ENCODE peak calls at places on chromosomes 2 and 18, in four cellular contexts. M is WERI-Rb-1, A is AG04450, V is body of pancreas. Y is an unnamed sample.

GRCh38 chr2:134310450-134311079 is 56.7 kb downstream of the MGAT5 start:
- DNase-seq in M (no peak), A (no peak), V (peak), Y (no peak)

GRCh38 chr2:9690252-9690651 is 59.5 kb upstream of the YWHAQ start:
- DNase-seq in M (peak), A (peak), V (peak), Y (no peak)

GRCh38 chr2:200054681-200055468 is 99.5 kb downstream of the MAIP1 start:
- DNase-seq in M (peak), A (no peak), V (no peak), Y (no peak)

GRCh38 chr2:223203971-223204370 is 152.0 kb downstream of the KCNE4 start:
- DNase-seq in M (no peak), A (no peak), V (no peak), Y (no peak)

GRCh38 chr2:68463287-68463877 is 3.7 kb downstream of the FBXO48 start:
- DNase-seq in M (no peak), A (peak), V (no peak), Y (peak)

GRCh38 chr2:169361706-169362345 is 508 bp downstream of the LRP2 start:
- DNase-seq in M (peak), A (no peak), V (no peak), Y (no peak)

GRCh38 chr2:163553601-163554000 is 182.2 kb downstream of the FIGN start:
- DNase-seq in M (no peak), A (no peak), V (no peak), Y (no peak)

GRCh38 chr2:69306612-69306896 is 80.5 kb downstream of the GFPT1 start:
- DNase-seq in M (no peak), A (no peak), V (no peak), Y (no peak)

GRCh38 chr2:113677327-113677726 is 50.3 kb downstream of the RABL2A start:
- DNase-seq in M (no peak), A (no peak), V (no peak), Y (no peak)

GRCh38 chr2:96412307-96413066 is 76.9 kb downstream of the NCAPH start:
- DNase-seq in M (no peak), A (no peak), V (no peak), Y (no peak)

GRCh38 chr2:58428286-58428552 is 187.1 kb upstream of the FANCL start:
- DNase-seq in M (peak), A (no peak), V (no peak), Y (no peak)

GRCh38 chr2:207090389-207090788 is 75.4 kb downstream of the KLF7 start:
- DNase-seq in M (no peak), A (no peak), V (no peak), Y (no peak)

GRCh38 chr18:51072586-51073303 is 42.7 kb downstream of the SMAD4 start:
- DNase-seq in M (no peak), A (no peak), V (no peak), Y (no peak)

GRCh38 chr18:79495591-79496071 is 99.9 kb downstream of the NFATC1 start:
- DNase-seq in M (no peak), A (no peak), V (no peak), Y (no peak)

GRCh38 chr2:131152065-131152464 is 46.9 kb downstream of the PLEKHB2 start:
- DNase-seq in M (no peak), A (no peak), V (no peak), Y (no peak)

GRCh38 chr18:7116001-7116831 is 1.4 kb downstream of the LAMA1 start:
- DNase-seq in M (no peak), A (no peak), V (no peak), Y (no peak)

GRCh38 chr2:28976584-28976983 is 4.5 kb upstream of the TOGARAM2 start:
- DNase-seq in M (no peak), A (no peak), V (peak), Y (no peak)

GRCh38 chr2:88933980-88934379 is 242.5 kb downstream of the RPIA start:
- DNase-seq in M (no peak), A (no peak), V (no peak), Y (no peak)

GRCh38 chr2:147829106-147829505 is 15.7 kb upstream of the ACVR2A start:
- DNase-seq in M (no peak), A (peak), V (no peak), Y (no peak)

GRCh38 chr18:58541789-58542425 is 87.0 kb downstream of the ALPK2 start:
- DNase-seq in M (peak), A (peak), V (peak), Y (no peak)

GRCh38 chr2:234963785-234964615 is 12.2 kb downstream of the SH3BP4 start:
- DNase-seq in M (no peak), A (no peak), V (peak), Y (no peak)

GRCh38 chr2:149743842-149744468 is 156.4 kb upstream of the MMADHC start:
- DNase-seq in M (no peak), A (peak), V (no peak), Y (no peak)
- H3K4me3 ChIP-seq in M (no peak), A (no peak), V (no peak), Y (no peak)

GRCh38 chr2:180146114-180146513 is 139.0 kb upstream of the CWC22 start:
- DNase-seq in M (no peak), A (no peak), V (no peak), Y (no peak)
- H3K4me3 ChIP-seq in M (no peak), A (no peak), V (no peak), Y (no peak)

DNA sequence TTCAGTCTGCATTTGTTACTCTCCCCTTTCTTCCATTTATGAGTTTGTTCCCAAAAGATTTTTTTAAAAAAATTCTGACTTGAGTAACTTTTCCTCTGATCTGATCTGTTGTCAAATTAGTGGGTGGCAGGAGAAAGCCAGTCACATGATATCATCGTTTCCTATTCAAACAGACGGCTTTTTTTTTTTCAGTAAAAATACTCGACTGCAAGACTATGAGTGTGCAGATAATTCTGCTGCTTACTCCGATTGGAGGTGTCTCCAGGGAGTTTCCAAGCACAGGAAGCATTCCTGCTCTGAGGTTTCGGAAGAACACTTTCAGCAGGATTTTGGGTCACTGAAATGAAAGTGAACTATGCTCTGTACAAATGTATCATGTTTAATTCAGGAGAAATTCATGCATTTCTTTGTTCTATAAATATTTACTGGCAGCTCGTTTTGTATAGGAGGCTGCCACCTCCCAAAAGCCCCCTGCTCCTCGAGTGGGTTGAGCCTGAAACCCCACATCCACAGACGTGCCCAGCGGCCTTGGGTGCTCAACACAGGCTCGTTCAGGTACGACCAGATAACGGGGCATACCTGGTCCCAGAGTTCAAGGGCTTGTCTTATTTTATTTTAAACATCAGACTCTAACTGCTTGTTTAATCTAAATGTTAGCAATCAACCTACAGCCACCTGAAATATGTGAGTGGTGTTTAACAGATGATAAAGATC is 126.9 kb upstream of the ZNF516 start:
- DNase-seq in M (no peak), A (no peak), V (peak), Y (no peak)
- H3K4me3 ChIP-seq in M (peak), A (peak), V (no peak), Y (no peak)

DNA sequence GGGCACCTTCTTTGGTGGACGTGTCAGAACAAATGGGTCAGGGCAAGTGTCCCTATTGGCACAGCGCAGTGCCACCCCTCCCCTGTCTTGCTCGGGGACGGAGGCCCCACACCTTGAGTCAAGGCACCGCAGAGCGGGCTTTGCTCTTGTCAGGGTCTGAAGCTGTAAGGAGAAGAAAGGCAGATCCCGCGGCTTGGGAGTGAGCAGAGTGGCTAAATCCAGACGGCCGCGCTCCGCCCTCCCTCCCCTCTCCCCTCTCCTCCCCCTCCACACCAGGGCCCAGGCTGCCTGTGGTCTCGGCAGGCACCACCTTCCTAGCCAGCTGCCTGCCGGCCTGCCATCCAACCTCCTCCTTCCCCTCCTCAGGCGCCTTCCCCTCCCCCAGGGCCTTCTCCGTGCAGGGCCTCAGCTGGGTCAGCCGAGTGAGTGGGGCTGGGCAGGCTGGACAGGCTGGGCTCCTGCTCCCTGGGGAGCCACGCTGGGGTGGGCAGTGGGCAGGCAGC is 25.8 kb downstream of the SPEG start:
- DNase-seq in M (peak), A (peak), V (no peak), Y (no peak)
- H3K4me3 ChIP-seq in M (peak), A (peak), V (no peak), Y (no peak)

GRCh38 chr2:46402874-46403273 is 76.5 kb upstream of the TMEM247 start:
- DNase-seq in M (no peak), A (no peak), V (no peak), Y (no peak)
- H3K4me3 ChIP-seq in M (no peak), A (no peak), V (no peak), Y (no peak)

DNA sequence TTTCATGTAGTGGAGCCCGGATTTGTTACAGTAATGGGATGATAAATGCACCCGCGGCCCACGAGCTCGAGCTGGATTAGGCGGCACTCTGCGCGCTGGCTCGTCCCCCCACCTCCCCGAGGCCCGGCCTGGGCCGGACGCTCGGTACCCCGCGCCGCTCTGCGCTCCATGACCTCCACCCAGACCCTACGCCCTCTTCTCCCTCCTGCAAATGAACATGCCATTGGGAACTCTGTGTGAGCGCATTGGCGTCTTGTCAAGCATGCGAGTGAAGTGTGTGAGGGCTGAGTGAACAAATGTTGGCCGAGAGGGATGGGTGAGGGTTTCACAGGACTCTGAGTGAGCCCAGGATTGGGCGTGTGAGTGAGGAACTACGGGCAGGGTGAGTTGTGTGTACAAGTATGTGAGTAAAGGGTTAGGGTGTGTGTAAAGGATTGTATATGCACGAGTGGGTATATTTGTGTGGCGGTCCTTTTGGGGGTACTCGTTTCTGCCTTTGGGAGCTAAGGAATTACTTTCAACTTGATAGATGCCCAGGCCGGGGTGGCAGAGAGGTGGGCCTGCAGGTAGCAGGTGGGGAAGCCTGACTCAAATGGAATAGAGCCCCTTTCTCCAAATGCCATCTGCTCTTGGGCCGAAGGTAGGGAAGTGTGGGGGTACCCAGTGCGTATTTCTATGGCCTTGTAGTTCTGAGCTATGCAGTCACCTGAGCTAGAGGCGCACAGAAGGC is 2.9 kb upstream of the EN1 start:
- DNase-seq in M (no peak), A (no peak), V (no peak), Y (no peak)
- H3K4me3 ChIP-seq in M (no peak), A (no peak), V (no peak), Y (no peak)

GRCh38 chr2:191246820-191247380 is 1.7 kb downstream of the MYO1B start:
- DNase-seq in M (no peak), A (no peak), V (no peak), Y (no peak)
- H3K4me3 ChIP-seq in M (peak), A (peak), V (no peak), Y (no peak)

Y was measured in LNCaP clone FGC.